ENCODE peak calls at places on chromosomes 13 and 19, in five cellular contexts. U is vagina, K is upper lobe of right lung, S is heart right ventricle, X is Caco-2. I is an unnamed sample.
A peak's percentile ranks its signal among the peaks of the same experiment; 100 is the strongest.

GRCh38 chr19:56671613-56671994 is at the start of gene ZNF835:
- DNase-seq in U (no peak), K (peak; percentile 94), S (peak; percentile 99), X (no peak), I (peak; percentile 97)

GRCh38 chr19:48497728-48498575 is 13.7 kb downstream of the LMTK3 start:
- DNase-seq in U (no peak), K (no peak), S (no peak), X (no peak), I (no peak)

GRCh38 chr13:80141114-80141849 is 199.6 kb downstream of the SPRY2 start:
- DNase-seq in U (no peak), K (no peak), S (peak; percentile 40), X (no peak), I (no peak)

GRCh38 chr13:48231948-48232347 is 1.1 kb upstream of the ITM2B start:
- DNase-seq in U (no peak), K (no peak), S (no peak), X (no peak), I (no peak)

GRCh38 chr13:108755084-108755483 is 125.7 kb downstream of the MYO16 start:
- DNase-seq in U (no peak), K (no peak), S (no peak), X (no peak), I (no peak)

GRCh38 chr19:29259153-29259552 is 46.2 kb upstream of the UQCRFS1 start:
- DNase-seq in U (no peak), K (no peak), S (no peak), X (peak; percentile 40), I (no peak)

GRCh38 chr19:54456423-54457373 is 6.9 kb downstream of the LENG9 start:
- DNase-seq in U (no peak), K (no peak), S (no peak), X (no peak), I (peak; percentile 70)

GRCh38 chr19:17797397-17798201 is 2.7 kb downstream of the B3GNT3 start:
- DNase-seq in U (no peak), K (no peak), S (no peak), X (peak; percentile 48), I (no peak)

GRCh38 chr19:14536926-14537692 is 7.7 kb downstream of the TECR start:
- DNase-seq in U (no peak), K (peak; percentile 92), S (peak; percentile 73), X (peak; percentile 89), I (peak; percentile 90)

GRCh38 chr19:43519436-43520088 is 7.4 kb downstream of the ETHE1 start:
- DNase-seq in U (no peak), K (peak; percentile 84), S (peak; percentile 78), X (peak; percentile 89), I (peak; percentile 84)

GRCh38 chr19:21084343-21084742 is 2.3 kb downstream of the ZNF714 start:
- DNase-seq in U (no peak), K (no peak), S (no peak), X (no peak), I (no peak)

GRCh38 chr19:5093297-5093858 is 124.5 kb downstream of the KDM4B start:
- DNase-seq in U (no peak), K (no peak), S (peak; percentile 62), X (no peak), I (no peak)

GRCh38 chr19:16404396-16404795 is 67.4 kb downstream of the EPS15L1 start:
- DNase-seq in U (no peak), K (no peak), S (no peak), X (no peak), I (no peak)

GRCh38 chr13:97259787-97260641 is 37.9 kb downstream of the MBNL2 start:
- DNase-seq in U (no peak), K (no peak), S (no peak), X (peak; percentile 76), I (no peak)

GRCh38 chr13:22703601-22704209 is 477.1 kb upstream of the SGCG start:
- DNase-seq in U (no peak), K (no peak), S (no peak), X (no peak), I (no peak)

GRCh38 chr13:90591927-90592268 is 755.6 kb upstream of the MIR17HG start:
- DNase-seq in U (no peak), K (no peak), S (no peak), X (peak; percentile 63), I (no peak)

GRCh38 chr13:50422181-50423148 is 407.2 kb downstream of the KCNRG start:
- DNase-seq in U (no peak), K (no peak), S (no peak), X (no peak), I (no peak)

GRCh38 chr19:15616183-15616582 is 1.2 kb downstream of the CYP4F8 start:
- DNase-seq in U (peak; percentile 4), K (no peak), S (no peak), X (no peak), I (no peak)

GRCh38 chr19:13784731-13785452 is 10.4 kb upstream of the ZSWIM4 start:
- DNase-seq in U (no peak), K (peak; percentile 92), S (peak; percentile 82), X (peak; percentile 75), I (peak; percentile 88)

GRCh38 chr19:801030-801860 is 4.0 kb downstream of the PTBP1 start:
- DNase-seq in U (no peak), K (peak; percentile 89), S (peak; percentile 84), X (no peak), I (peak; percentile 89)

GRCh38 chr19:41192574-41193419 is at the start of gene CYP2S1:
- DNase-seq in U (no peak), K (peak; percentile 79), S (no peak), X (peak; percentile 85), I (no peak)

GRCh38 chr13:80339578-80339840 is 1.4 kb downstream of the SPRY2 start:
- DNase-seq in U (no peak), K (no peak), S (no peak), X (no peak), I (no peak)

GRCh38 chr19:38670921-38671398 is 23.5 kb downstream of the ACTN4 start:
- DNase-seq in U (no peak), K (no peak), S (no peak), X (peak; percentile 74), I (peak; percentile 6)

GRCh38 chr13:34364633-34365032 is 546.7 kb downstream of the RFC3 start:
- DNase-seq in U (no peak), K (no peak), S (no peak), X (no peak), I (no peak)

GRCh38 chr13:106565127-106565775 is 2.7 kb downstream of the ARGLU1 start:
- DNase-seq in U (no peak), K (no peak), S (no peak), X (no peak), I (no peak)
- H3K4me1 ChIP-seq in U (peaks cover 70% of the 10 kb centered on the region), K (peaks cover 37% of the 10 kb centered on the region), S (peaks cover 78% of the 10 kb centered on the region), X (peaks cover 52% of the 10 kb centered on the region), I (peaks cover 20% of the 10 kb centered on the region)

GRCh38 chr13:52447815-52448552 is 2.5 kb downstream of the VPS36 start:
- DNase-seq in U (no peak), K (no peak), S (no peak), X (no peak), I (no peak)

GRCh38 chr13:52450012-52450792 is at the start of gene VPS36:
- DNase-seq in U (no peak), K (peak; percentile 98), S (peak; percentile 98), X (peak; percentile 98), I (peak; percentile 98)

GRCh38 chr13:52450793-52451116 is 321 bp upstream of the VPS36 start:
- DNase-seq in U (no peak), K (no peak), S (no peak), X (no peak), I (no peak)

GRCh38 chr13:52447354-52447753 is 3.1 kb downstream of the VPS36 start:
- DNase-seq in U (no peak), K (no peak), S (no peak), X (no peak), I (no peak)

DNA sequence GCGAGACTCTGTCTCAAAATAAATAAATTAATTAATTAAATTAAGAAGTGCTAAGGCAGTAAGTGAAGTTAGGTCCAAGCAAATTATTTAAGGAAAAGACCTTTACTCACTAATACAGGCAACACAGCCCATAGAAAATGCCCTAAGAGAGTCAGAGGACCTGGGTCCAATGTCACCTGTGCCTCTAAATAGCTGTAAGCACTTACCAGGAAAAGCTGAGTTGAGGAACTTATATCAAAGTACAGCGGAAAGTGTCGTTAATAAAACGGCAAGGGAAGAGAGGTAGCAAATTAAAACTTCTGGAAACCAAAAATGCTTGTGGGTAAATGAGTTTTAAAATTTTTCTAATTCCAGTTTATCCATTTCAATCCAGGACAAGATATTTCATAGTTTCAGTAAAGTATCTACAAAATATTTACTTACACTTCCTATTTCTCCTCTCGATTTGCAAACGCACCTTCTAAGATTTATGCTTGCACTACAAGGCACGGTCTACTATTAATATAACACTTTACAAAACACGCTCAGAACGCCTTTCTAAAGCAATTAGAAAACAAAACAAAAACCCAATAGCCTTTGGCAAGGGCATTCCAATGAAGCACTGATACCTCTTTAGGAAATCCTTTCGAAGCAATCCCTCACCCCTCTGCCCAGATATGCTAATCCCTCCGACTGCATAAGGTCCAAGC is 967 bp downstream of the VPS36 start:
- DNase-seq in U (no peak), K (no peak), S (no peak), X (no peak), I (no peak)
- H3K4me1 ChIP-seq in U (peaks cover 53% of the 10 kb centered on the region), K (peaks cover 37% of the 10 kb centered on the region), S (peaks cover 36% of the 10 kb centered on the region), X (no peaks in the 10 kb centered on the region), I (peaks cover 4% of the 10 kb centered on the region)

DNA sequence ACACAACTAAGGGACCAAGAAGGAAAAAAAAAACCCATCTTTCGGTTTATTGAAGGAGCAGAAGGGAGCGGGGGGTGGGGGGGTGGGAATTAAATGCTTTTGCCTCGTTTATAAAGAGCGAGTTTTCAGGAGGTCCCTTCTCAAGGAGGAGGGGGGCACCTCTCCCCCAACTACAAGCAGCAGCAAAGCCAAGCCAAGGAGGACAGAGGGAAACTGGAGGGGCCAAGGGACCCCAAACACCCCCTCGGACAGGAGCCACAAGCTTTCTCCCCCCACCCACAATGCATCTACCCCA is 2.4 kb downstream of the IRF2BP1 start:
- DNase-seq in U (no peak), K (no peak), S (no peak), X (no peak), I (no peak)
- H3K4me1 ChIP-seq in U (peaks cover 36% of the 10 kb centered on the region), K (peaks cover 32% of the 10 kb centered on the region), S (peaks cover 41% of the 10 kb centered on the region), X (peaks cover 27% of the 10 kb centered on the region), I (peaks cover 32% of the 10 kb centered on the region)

GRCh38 chr13:74290324-74290773 is 156.1 kb upstream of the KLF12 start:
- DNase-seq in U (no peak), K (no peak), S (no peak), X (peak; percentile 40), I (no peak)
- H3K4me1 ChIP-seq in U (peaks cover 29% of the 10 kb centered on the region), K (peaks cover 14% of the 10 kb centered on the region), S (peaks cover 40% of the 10 kb centered on the region), X (peaks cover 10% of the 10 kb centered on the region), I (peaks cover 16% of the 10 kb centered on the region)

I was measured in kidney.